ENCODE peak calls at places on chromosome 12, in four cellular contexts. One of them, this sample, is unnamed.

GRCh38 chr12:96901175-96901574 is 5.9 kb upstream of the NEDD1 start:
- DNase-seq in suprapubic skin: no peak
- DNase-seq in K562: no peak
- DNase-seq in A549: no peak
- DNase-seq in this sample: no peak

GRCh38 chr12:7650091-7650490 is 15.6 kb downstream of the APOBEC1 start:
- DNase-seq in suprapubic skin: no peak
- DNase-seq in K562: no peak
- DNase-seq in A549: no peak
- DNase-seq in this sample: no peak

GRCh38 chr12:5033883-5034282 is 9.8 kb upstream of the KCNA5 start:
- DNase-seq in suprapubic skin: no peak
- DNase-seq in K562: no peak
- DNase-seq in A549: no peak
- DNase-seq in this sample: no peak

GRCh38 chr12:109555431-109556315 is 17.6 kb downstream of the MMAB start:
- DNase-seq in suprapubic skin: no peak
- DNase-seq in K562: no peak
- DNase-seq in A549: no peak
- DNase-seq in this sample: no peak

GRCh38 chr12:121227294-121227693 is 17.4 kb downstream of the P2RX4 start:
- DNase-seq in suprapubic skin: no peak
- DNase-seq in K562: no peak
- DNase-seq in A549: no peak
- DNase-seq in this sample: no peak

GRCh38 chr12:24427776-24428175 is 478.3 kb upstream of the SOX5 start:
- DNase-seq in suprapubic skin: no peak
- DNase-seq in K562: no peak
- DNase-seq in A549: no peak
- DNase-seq in this sample: no peak

GRCh38 chr12:118900954-118901353 is 80.4 kb upstream of the SRRM4 start:
- DNase-seq in suprapubic skin: no peak
- DNase-seq in K562: no peak
- DNase-seq in A549: no peak
- DNase-seq in this sample: no peak

GRCh38 chr12:18576104-18576622 is 161.6 kb downstream of the PLCZ1 start:
- DNase-seq in suprapubic skin: no peak
- DNase-seq in K562: no peak
- DNase-seq in A549: no peak
- DNase-seq in this sample: no peak

GRCh38 chr12:50720085-50720484 is 43.8 kb upstream of the ATF1 start:
- DNase-seq in suprapubic skin: no peak
- DNase-seq in K562: no peak
- DNase-seq in A549: no peak
- DNase-seq in this sample: no peak

GRCh38 chr12:85836716-85837100 is 499 bp upstream of the RASSF9 start:
- DNase-seq in suprapubic skin: no peak
- DNase-seq in K562: no peak
- DNase-seq in A549: no peak
- DNase-seq in this sample: no peak

GRCh38 chr12:110370732-110371141 is 32.8 kb downstream of the ANAPC7 start:
- DNase-seq in suprapubic skin: peak
- DNase-seq in K562: no peak
- DNase-seq in A549: no peak
- DNase-seq in this sample: no peak

GRCh38 chr12:28780096-28780495 is 369.0 kb upstream of the FAR2 start:
- DNase-seq in suprapubic skin: no peak
- DNase-seq in K562: no peak
- DNase-seq in A549: peak
- DNase-seq in this sample: no peak

GRCh38 chr12:49059385-49060232 is 985 bp downstream of the KMT2D start:
- DNase-seq in suprapubic skin: no peak
- DNase-seq in K562: no peak
- DNase-seq in A549: peak
- DNase-seq in this sample: no peak

GRCh38 chr12:61251076-61251475 is 1009.1 kb upstream of the USP15 start:
- DNase-seq in suprapubic skin: no peak
- DNase-seq in K562: no peak
- DNase-seq in A549: no peak
- DNase-seq in this sample: no peak

GRCh38 chr12:28925726-28926376 is 223.2 kb upstream of the FAR2 start:
- DNase-seq in suprapubic skin: peak
- DNase-seq in K562: no peak
- DNase-seq in A549: no peak
- DNase-seq in this sample: peak

GRCh38 chr12:49827351-49828099 is 688 bp downstream of the NCKAP5L start:
- DNase-seq in suprapubic skin: peak
- DNase-seq in K562: peak
- DNase-seq in A549: peak
- DNase-seq in this sample: peak

GRCh38 chr12:108196319-108196718 is 67.2 kb downstream of the WSCD2 start:
- DNase-seq in suprapubic skin: no peak
- DNase-seq in K562: no peak
- DNase-seq in A549: no peak
- DNase-seq in this sample: no peak

GRCh38 chr12:32533971-32534590 is 134.7 kb downstream of the FGD4 start:
- DNase-seq in suprapubic skin: no peak
- DNase-seq in K562: no peak
- DNase-seq in A549: peak
- DNase-seq in this sample: peak

GRCh38 chr12:108265505-108265904 is 73.6 kb downstream of the CMKLR1 start:
- DNase-seq in suprapubic skin: no peak
- DNase-seq in K562: no peak
- DNase-seq in A549: no peak
- DNase-seq in this sample: no peak

GRCh38 chr12:101209319-101210302 is at the start of gene SLC5A8:
- DNase-seq in suprapubic skin: no peak
- DNase-seq in K562: no peak
- DNase-seq in A549: no peak
- DNase-seq in this sample: no peak

GRCh38 chr12:101204598-101205304 is 5.3 kb downstream of the SLC5A8 start:
- DNase-seq in suprapubic skin: no peak
- DNase-seq in K562: no peak
- DNase-seq in A549: no peak
- DNase-seq in this sample: no peak

DNA sequence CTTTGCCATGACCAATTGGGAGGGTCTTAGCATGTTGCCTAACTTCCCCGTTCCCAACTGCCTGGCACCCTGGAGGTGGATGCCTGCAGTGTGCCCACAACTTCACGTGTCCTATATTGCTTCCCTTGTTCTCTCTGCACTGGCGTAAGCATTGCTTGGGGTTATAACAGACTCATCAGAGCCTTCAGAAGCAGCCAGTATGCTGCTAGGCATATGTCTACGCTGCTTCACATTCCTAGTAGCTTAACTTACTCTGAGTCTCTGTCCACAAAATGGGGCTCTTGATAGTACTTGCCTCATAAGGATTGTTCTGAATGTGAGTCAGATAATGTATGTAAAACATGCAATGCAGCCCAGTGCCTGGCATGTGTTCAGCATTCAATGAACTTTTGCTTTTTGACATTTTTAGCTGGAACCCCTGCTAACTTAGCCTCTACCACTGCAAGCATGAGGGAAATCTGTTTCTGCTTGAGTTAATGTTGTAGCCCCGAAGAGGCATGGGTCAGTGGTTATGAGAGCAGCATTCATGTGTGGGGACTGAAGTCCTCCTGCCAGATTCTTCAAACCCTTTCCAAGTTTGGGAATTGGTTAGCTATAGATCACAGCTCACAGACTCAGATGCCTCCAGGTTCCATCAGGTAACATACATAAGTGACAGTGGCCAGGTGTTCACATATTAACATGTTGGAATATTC is 2.8 kb downstream of the SLC5A8 start:
- DNase-seq in suprapubic skin: no peak
- DNase-seq in K562: no peak
- DNase-seq in A549: no peak
- DNase-seq in this sample: no peak
- TF ChIP-seq EP300 in suprapubic skin: no peak
- TF ChIP-seq EP300 in K562: no peak
- TF ChIP-seq EP300 in A549: no peak
- TF ChIP-seq EP300 in this sample: no peak

GRCh38 chr12:94305293-94305957 is 154.2 kb downstream of the CEP83 start:
- DNase-seq in suprapubic skin: no peak
- DNase-seq in K562: no peak
- DNase-seq in A549: no peak
- DNase-seq in this sample: no peak
- TF ChIP-seq EP300 in suprapubic skin: no peak
- TF ChIP-seq EP300 in K562: no peak
- TF ChIP-seq EP300 in A549: no peak
- TF ChIP-seq EP300 in this sample: no peak

DNA sequence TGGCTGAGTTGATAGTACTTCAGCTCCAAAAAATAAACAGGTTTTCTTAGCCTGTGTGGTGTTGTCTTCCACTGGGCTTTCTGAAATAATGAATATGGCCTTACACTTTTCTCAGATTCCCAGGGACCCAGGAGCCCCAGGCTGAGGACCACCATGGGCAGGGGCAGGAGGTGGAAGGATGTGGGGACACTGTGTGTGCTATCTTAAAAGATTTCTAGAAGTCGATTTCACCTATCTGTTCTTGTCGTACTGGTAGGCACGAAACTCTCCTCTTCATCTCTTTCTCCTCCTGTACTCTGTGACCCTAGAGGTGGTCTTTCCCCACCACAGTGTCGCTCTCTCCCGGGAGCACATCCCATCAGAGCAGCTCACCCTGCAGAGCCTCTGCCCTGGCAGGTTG is 107.7 kb upstream of the FKBP4 start:
- DNase-seq in suprapubic skin: no peak
- DNase-seq in K562: no peak
- DNase-seq in A549: no peak
- DNase-seq in this sample: no peak
- TF ChIP-seq EP300 in suprapubic skin: no peak
- TF ChIP-seq EP300 in K562: no peak
- TF ChIP-seq EP300 in A549: no peak
- TF ChIP-seq EP300 in this sample: no peak

DNA sequence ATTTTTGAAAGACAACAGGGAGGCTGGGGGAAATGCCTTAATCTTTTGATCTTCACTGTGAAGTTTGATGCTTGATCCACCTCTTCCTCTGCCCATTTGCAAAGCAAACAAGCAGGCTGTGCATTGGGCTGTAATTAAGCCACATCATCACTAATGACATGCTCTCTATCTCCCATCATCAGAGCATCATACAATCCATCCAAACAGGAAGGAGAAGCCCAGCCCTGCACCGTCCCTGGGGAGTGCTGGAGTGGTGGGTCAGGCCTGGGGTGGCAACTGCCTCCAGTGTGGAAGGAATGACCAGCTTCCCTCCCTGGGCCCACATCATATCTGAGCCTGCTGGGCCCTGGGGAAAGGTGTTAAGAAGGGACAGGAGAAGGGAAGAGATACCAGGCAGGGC is 6.9 kb upstream of the KRT74 start:
- DNase-seq in suprapubic skin: no peak
- DNase-seq in K562: no peak
- DNase-seq in A549: no peak
- DNase-seq in this sample: peak
- TF ChIP-seq EP300 in suprapubic skin: no peak
- TF ChIP-seq EP300 in K562: no peak
- TF ChIP-seq EP300 in A549: no peak
- TF ChIP-seq EP300 in this sample: no peak

GRCh38 chr12:40162022-40162421 is 56.1 kb upstream of the SLC2A13 start:
- DNase-seq in suprapubic skin: no peak
- DNase-seq in K562: no peak
- DNase-seq in A549: no peak
- DNase-seq in this sample: no peak

GRCh38 chr12:40156031-40156764 is 50.3 kb upstream of the SLC2A13 start:
- DNase-seq in suprapubic skin: no peak
- DNase-seq in K562: no peak
- DNase-seq in A549: no peak
- DNase-seq in this sample: no peak

GRCh38 chr12:40154381-40154780 is 48.5 kb upstream of the SLC2A13 start:
- DNase-seq in suprapubic skin: no peak
- DNase-seq in K562: no peak
- DNase-seq in A549: no peak
- DNase-seq in this sample: no peak

GRCh38 chr12:40157307-40157706 is 51.4 kb upstream of the SLC2A13 start:
- DNase-seq in suprapubic skin: no peak
- DNase-seq in K562: no peak
- DNase-seq in A549: no peak
- DNase-seq in this sample: no peak

DNA sequence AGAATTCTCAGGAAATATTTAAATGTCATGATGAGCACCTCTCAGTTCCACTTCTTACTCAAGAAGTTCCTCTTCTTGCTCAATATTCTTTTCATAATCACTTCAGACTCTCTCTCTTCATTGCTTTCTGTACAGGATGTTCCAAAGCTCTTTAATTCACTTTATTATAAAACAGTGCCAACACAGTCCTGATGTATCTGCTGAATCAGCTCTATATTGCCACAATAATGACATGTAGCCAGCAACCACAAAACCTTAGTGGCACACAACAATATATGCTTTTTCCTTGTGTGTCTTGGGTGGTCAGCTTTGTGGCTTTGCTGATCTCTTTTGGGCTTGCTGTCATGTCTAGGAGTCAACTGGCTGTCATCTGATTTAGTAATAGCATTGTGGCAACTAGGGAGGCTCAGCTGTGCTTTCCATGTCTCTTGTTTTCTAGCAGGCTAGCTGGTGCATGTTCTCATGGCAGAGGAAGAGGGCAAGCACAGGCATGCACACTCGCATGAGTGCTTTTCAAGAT is 52.8 kb upstream of the SLC2A13 start:
- DNase-seq in suprapubic skin: no peak
- DNase-seq in K562: no peak
- DNase-seq in A549: no peak
- DNase-seq in this sample: no peak
- TF ChIP-seq EP300 in suprapubic skin: no peak
- TF ChIP-seq EP300 in K562: no peak
- TF ChIP-seq EP300 in A549: no peak
- TF ChIP-seq EP300 in this sample: no peak

GRCh38 chr12:57741413-57741789 is 2.9 kb upstream of the AGAP2 start:
- DNase-seq in suprapubic skin: no peak
- DNase-seq in K562: no peak
- DNase-seq in A549: no peak
- DNase-seq in this sample: no peak
- TF ChIP-seq EP300 in suprapubic skin: no peak
- TF ChIP-seq EP300 in K562: no peak
- TF ChIP-seq EP300 in A549: no peak
- TF ChIP-seq EP300 in this sample: no peak